ENCODE peak calls at places on chromosomes 12 and 14, in nine cellular contexts. D is BJ, J is EL, C is uterus, U is NB4, W is NCI-H460, T is posterior cingulate gyrus, H is GM04504, Z is Calu3. P is an unnamed sample.

GRCh38 chr12:108778053-108778452 is 46.7 kb upstream of the CORO1C start:
- DNase-seq in T (no peak), H (no peak), C (no peak), Z (no peak), D (no peak), U (no peak), J (no peak), W (no peak), P (no peak)

GRCh38 chr14:77965919-77966435 is 166.1 kb downstream of the ADCK1 start:
- DNase-seq in Z (peak; percentile 34), W (no peak), T (peak; percentile 29), J (peak; percentile 32), H (peak; percentile 2), U (peak; percentile 75), D (no peak), C (no peak), P (peak; percentile 61)

GRCh38 chr12:27861428-27862167 is 81.6 kb upstream of the MANSC4 start:
- DNase-seq in U (peak; percentile 18), H (no peak), J (no peak), W (no peak), Z (no peak), C (peak; percentile 26), T (no peak), D (no peak), P (no peak)

GRCh38 chr12:94553130-94553519 is 93.5 kb upstream of the CEP83 start:
- DNase-seq in J (peak; percentile 87), T (peak; percentile 40), D (peak; percentile 13), U (no peak), Z (peak; percentile 81), W (no peak), H (peak; percentile 28), C (no peak), P (no peak)

GRCh38 chr14:94697773-94698556 is 71.9 kb downstream of the GSC start:
- DNase-seq in W (no peak), C (no peak), D (no peak), U (no peak), H (no peak), T (no peak), Z (no peak), J (peak; percentile 28), P (no peak)

GRCh38 chr14:68173227-68173972 is 353.8 kb downstream of the RAD51B start:
- DNase-seq in Z (no peak), T (no peak), C (no peak), J (no peak), H (no peak), D (no peak), W (no peak), U (no peak), P (no peak)

GRCh38 chr14:53766106-53766505 is 190.5 kb downstream of the BMP4 start:
- DNase-seq in T (no peak), J (no peak), H (no peak), D (no peak), U (no peak), W (no peak), Z (no peak), C (no peak), P (no peak)

GRCh38 chr12:103177624-103178023 is 220.2 kb downstream of the ASCL1 start:
- DNase-seq in W (no peak), C (no peak), U (no peak), T (no peak), J (no peak), H (no peak), Z (no peak), D (no peak), P (no peak)

GRCh38 chr14:36316131-36316530 is 4.3 kb downstream of the MBIP start:
- DNase-seq in T (no peak), C (no peak), Z (no peak), H (no peak), W (no peak), U (no peak), D (no peak), J (no peak), P (no peak)

GRCh38 chr14:35985504-35986218 is 159.5 kb downstream of the BRMS1L start:
- DNase-seq in H (no peak), D (no peak), C (no peak), T (no peak), W (no peak), Z (no peak), U (peak; percentile 4), J (no peak), P (no peak)

GRCh38 chr12:12723147-12723680 is 6.0 kb downstream of the CDKN1B start:
- DNase-seq in J (peak; percentile 28), D (no peak), T (no peak), U (peak; percentile 34), Z (no peak), W (no peak), C (no peak), H (no peak), P (no peak)

GRCh38 chr12:100151769-100152168 is 9.1 kb upstream of the BLTP3B start:
- DNase-seq in D (no peak), C (no peak), U (no peak), Z (no peak), W (no peak), J (no peak), T (no peak), H (no peak), P (no peak)

GRCh38 chr14:102392506-102392905 is 29.8 kb downstream of the TECPR2 start:
- DNase-seq in J (no peak), H (peak; percentile 47), T (no peak), C (no peak), U (no peak), W (no peak), Z (no peak), D (peak; percentile 49), P (no peak)

GRCh38 chr14:20493634-20494033 is 11.7 kb upstream of the RNASE10 start:
- DNase-seq in D (no peak), T (no peak), W (no peak), C (no peak), H (no peak), J (no peak), Z (no peak), U (peak; percentile 93), P (peak; percentile 80)

GRCh38 chr12:24760162-24760561 is 188.7 kb downstream of the BCAT1 start:
- DNase-seq in J (no peak), Z (peak; percentile 63), H (no peak), W (no peak), D (no peak), T (no peak), C (no peak), U (no peak), P (no peak)

GRCh38 chr12:16168078-16168477 is 109.4 kb downstream of the SLC15A5 start:
- DNase-seq in W (no peak), T (no peak), C (no peak), U (no peak), Z (no peak), J (no peak), D (no peak), H (no peak), P (no peak)

GRCh38 chr12:39572551-39572950 is 47.1 kb downstream of the ABCD2 start:
- DNase-seq in W (no peak), T (no peak), D (no peak), H (no peak), U (no peak), C (no peak), J (no peak), Z (no peak), P (no peak)

GRCh38 chr14:21643407-21643806 is 8.7 kb upstream of the OR10G2 start:
- DNase-seq in T (no peak), Z (no peak), C (no peak), U (no peak), D (no peak), H (no peak), W (no peak), J (no peak), P (no peak)

GRCh38 chr12:84767079-84767478 is 145.5 kb downstream of the SLC6A15 start:
- DNase-seq in H (no peak), J (no peak), Z (no peak), U (no peak), D (no peak), W (no peak), C (no peak), T (no peak), P (no peak)

GRCh38 chr12:20030847-20031246 is 337.5 kb upstream of the PDE3A start:
- DNase-seq in C (no peak), U (no peak), T (no peak), W (no peak), Z (peak; percentile 8), J (no peak), H (no peak), D (no peak), P (no peak)

GRCh38 chr12:24255920-24256635 is 306.6 kb upstream of the SOX5 start:
- DNase-seq in C (no peak), J (no peak), U (no peak), W (no peak), H (no peak), Z (no peak), T (no peak), D (no peak), P (no peak)

GRCh38 chr14:96062506-96062905 is 23.3 kb downstream of the C14orf132 start:
- DNase-seq in H (no peak), J (no peak), U (no peak), T (no peak), C (no peak), D (no peak), W (no peak), Z (no peak), P (no peak)

GRCh38 chr12:89695830-89696229 is 12.8 kb downstream of the ATP2B1 start:
- DNase-seq in C (no peak), D (no peak), U (no peak), T (no peak), H (no peak), W (no peak), Z (no peak), J (no peak), P (no peak)

GRCh38 chr12:19084547-19084946 is 45.0 kb upstream of the PLEKHA5 start:
- DNase-seq in H (no peak), J (no peak), W (no peak), C (no peak), U (no peak), Z (no peak), T (no peak), D (no peak), P (no peak)

GRCh38 chr14:98162829-98163228 is 1109.2 kb downstream of the BCL11B start:
- DNase-seq in J (no peak), D (no peak), Z (no peak), U (no peak), T (no peak), C (no peak), H (no peak), W (no peak), P (no peak)

GRCh38 chr12:29743801-29744200 is 39.9 kb downstream of the TMTC1 start:
- DNase-seq in T (no peak), J (peak; percentile 68), H (peak; percentile 12), W (peak; percentile 29), Z (no peak), C (no peak), U (no peak), D (peak; percentile 11), P (no peak)

P was measured in AML-193.